ENCODE peak calls at places on chromosomes 7 and 10, in seven cellular contexts. One of them, this sample, is unnamed.

GRCh38 chr7:102095933-102096332 is 190.7 kb upstream of the SH2B2 start:
- DNase-seq in foreskin fibroblast: no peak
- DNase-seq in neural progenitor cell: no peak
- DNase-seq in OCI-LY7: no peak
- DNase-seq in activated CD4-positive, alpha-beta T cell treated with anti-CD3 and anti-CD28 coated beads, Interleukin-2, amount 10 ng/mL, durations not matched to agents 7 days and 5 days: no peak
- DNase-seq in mesendoderm: no peak
- DNase-seq in T-helper 1 cell: no peak
- DNase-seq in this sample: no peak

GRCh38 chr10:33217854-33218253 is 116.6 kb downstream of the NRP1 start:
- DNase-seq in T-helper 1 cell: no peak
- DNase-seq in foreskin fibroblast: no peak
- DNase-seq in neural progenitor cell: no peak
- DNase-seq in OCI-LY7: no peak
- DNase-seq in mesendoderm: no peak
- DNase-seq in activated CD4-positive, alpha-beta T cell treated with anti-CD3 and anti-CD28 coated beads, Interleukin-2, amount 10 ng/mL, durations not matched to agents 7 days and 5 days: no peak
- DNase-seq in this sample: no peak

GRCh38 chr7:55534262-55534915 is 37.9 kb downstream of the VOPP1 start:
- DNase-seq in neural progenitor cell: no peak
- DNase-seq in mesendoderm: no peak
- DNase-seq in foreskin fibroblast: peak
- DNase-seq in OCI-LY7: peak
- DNase-seq in activated CD4-positive, alpha-beta T cell treated with anti-CD3 and anti-CD28 coated beads, Interleukin-2, amount 10 ng/mL, durations not matched to agents 7 days and 5 days: peak
- DNase-seq in T-helper 1 cell: no peak
- DNase-seq in this sample: peak

GRCh38 chr7:43568529-43568928 is 14.4 kb upstream of the STK17A start:
- DNase-seq in OCI-LY7: no peak
- DNase-seq in T-helper 1 cell: no peak
- DNase-seq in foreskin fibroblast: no peak
- DNase-seq in mesendoderm: no peak
- DNase-seq in neural progenitor cell: no peak
- DNase-seq in activated CD4-positive, alpha-beta T cell treated with anti-CD3 and anti-CD28 coated beads, Interleukin-2, amount 10 ng/mL, durations not matched to agents 7 days and 5 days: no peak
- DNase-seq in this sample: no peak

GRCh38 chr10:75400769-75401568 is 595 bp downstream of the ZNF503 start:
- DNase-seq in OCI-LY7: no peak
- DNase-seq in mesendoderm: peak
- DNase-seq in foreskin fibroblast: peak
- DNase-seq in neural progenitor cell: peak
- DNase-seq in T-helper 1 cell: no peak
- DNase-seq in activated CD4-positive, alpha-beta T cell treated with anti-CD3 and anti-CD28 coated beads, Interleukin-2, amount 10 ng/mL, durations not matched to agents 7 days and 5 days: no peak
- DNase-seq in this sample: no peak

GRCh38 chr10:103979530-103979929 is 12.6 kb downstream of the SLK start:
- DNase-seq in OCI-LY7: no peak
- DNase-seq in foreskin fibroblast: no peak
- DNase-seq in activated CD4-positive, alpha-beta T cell treated with anti-CD3 and anti-CD28 coated beads, Interleukin-2, amount 10 ng/mL, durations not matched to agents 7 days and 5 days: no peak
- DNase-seq in neural progenitor cell: no peak
- DNase-seq in T-helper 1 cell: no peak
- DNase-seq in mesendoderm: no peak
- DNase-seq in this sample: no peak

GRCh38 chr10:103525901-103526300 is 32.4 kb downstream of the NEURL1 start:
- DNase-seq in activated CD4-positive, alpha-beta T cell treated with anti-CD3 and anti-CD28 coated beads, Interleukin-2, amount 10 ng/mL, durations not matched to agents 7 days and 5 days: no peak
- DNase-seq in foreskin fibroblast: no peak
- DNase-seq in OCI-LY7: no peak
- DNase-seq in mesendoderm: no peak
- DNase-seq in neural progenitor cell: no peak
- DNase-seq in T-helper 1 cell: no peak
- DNase-seq in this sample: no peak

GRCh38 chr7:111083423-111083822 is 7.5 kb upstream of the LRRN3 start:
- DNase-seq in T-helper 1 cell: peak
- DNase-seq in mesendoderm: no peak
- DNase-seq in foreskin fibroblast: peak
- DNase-seq in neural progenitor cell: no peak
- DNase-seq in OCI-LY7: no peak
- DNase-seq in activated CD4-positive, alpha-beta T cell treated with anti-CD3 and anti-CD28 coated beads, Interleukin-2, amount 10 ng/mL, durations not matched to agents 7 days and 5 days: peak
- DNase-seq in this sample: peak

GRCh38 chr10:49474901-49475300 is 64.0 kb downstream of the ERCC6 start:
- DNase-seq in T-helper 1 cell: no peak
- DNase-seq in foreskin fibroblast: peak
- DNase-seq in OCI-LY7: no peak
- DNase-seq in activated CD4-positive, alpha-beta T cell treated with anti-CD3 and anti-CD28 coated beads, Interleukin-2, amount 10 ng/mL, durations not matched to agents 7 days and 5 days: no peak
- DNase-seq in mesendoderm: no peak
- DNase-seq in neural progenitor cell: no peak
- DNase-seq in this sample: no peak

This sample was measured in Jurkat, Clone E6-1.